ENCODE peak calls at places on chromosomes 11 and 22, in seven cellular contexts. One of them, this sample, is unnamed.
A peak's percentile ranks its signal among the peaks of the same experiment; 100 is the strongest.

GRCh38 chr11:2767751-2768150 is 68.0 kb upstream of the KCNQ1OT1 start:
- DNase-seq in K562: no peak
- DNase-seq in fibroblast of villous mesenchyme: no peak
- DNase-seq in left lung: no peak
- DNase-seq in lower leg skin: no peak
- DNase-seq in A549: no peak
- DNase-seq in DND-41: no peak
- DNase-seq in this sample: peak; percentile 47

GRCh38 chr11:85809881-85810280 is 1.1 kb downstream of the SYTL2 start:
- DNase-seq in K562: peak; percentile 24
- DNase-seq in fibroblast of villous mesenchyme: no peak
- DNase-seq in left lung: no peak
- DNase-seq in lower leg skin: no peak
- DNase-seq in A549: peak; percentile 32
- DNase-seq in DND-41: no peak
- DNase-seq in this sample: no peak

GRCh38 chr11:70002433-70002832 is 75.7 kb upstream of the ANO1 start:
- DNase-seq in K562: no peak
- DNase-seq in fibroblast of villous mesenchyme: no peak
- DNase-seq in left lung: no peak
- DNase-seq in lower leg skin: no peak
- DNase-seq in A549: no peak
- DNase-seq in DND-41: no peak
- DNase-seq in this sample: no peak

GRCh38 chr22:36253523-36254490 is 874 bp downstream of the APOL1 start:
- DNase-seq in K562: peak; percentile 20
- DNase-seq in fibroblast of villous mesenchyme: peak; percentile 46
- DNase-seq in left lung: no peak
- DNase-seq in lower leg skin: no peak
- DNase-seq in A549: no peak
- DNase-seq in DND-41: peak; percentile 36
- DNase-seq in this sample: no peak

GRCh38 chr22:39381930-39382329 is 17.6 kb upstream of the TAB1 start:
- DNase-seq in K562: no peak
- DNase-seq in fibroblast of villous mesenchyme: no peak
- DNase-seq in left lung: no peak
- DNase-seq in lower leg skin: no peak
- DNase-seq in A549: no peak
- DNase-seq in DND-41: no peak
- DNase-seq in this sample: no peak

GRCh38 chr22:48483764-48484528 is 1343.7 kb downstream of the BRD1 start:
- DNase-seq in K562: no peak
- DNase-seq in fibroblast of villous mesenchyme: no peak
- DNase-seq in left lung: no peak
- DNase-seq in lower leg skin: no peak
- DNase-seq in A549: peak; percentile 42
- DNase-seq in DND-41: no peak
- DNase-seq in this sample: peak; percentile 57

GRCh38 chr22:44080936-44081853 is 57.1 kb downstream of the PARVB start:
- DNase-seq in K562: peak; percentile 72
- DNase-seq in fibroblast of villous mesenchyme: peak; percentile 71
- DNase-seq in left lung: peak; percentile 75
- DNase-seq in lower leg skin: peak; percentile 62
- DNase-seq in A549: peak; percentile 54
- DNase-seq in DND-41: peak; percentile 76
- DNase-seq in this sample: peak; percentile 78

GRCh38 chr11:44630511-44631210 is 65.2 kb downstream of the CD82 start:
- DNase-seq in K562: no peak
- DNase-seq in fibroblast of villous mesenchyme: no peak
- DNase-seq in left lung: no peak
- DNase-seq in lower leg skin: no peak
- DNase-seq in A549: no peak
- DNase-seq in DND-41: peak; percentile 2
- DNase-seq in this sample: peak; percentile 58

GRCh38 chr11:69344570-69345145 is 50.7 kb downstream of the MYEOV start:
- DNase-seq in K562: no peak
- DNase-seq in fibroblast of villous mesenchyme: no peak
- DNase-seq in left lung: no peak
- DNase-seq in lower leg skin: peak; percentile 6
- DNase-seq in A549: no peak
- DNase-seq in DND-41: no peak
- DNase-seq in this sample: peak; percentile 16

GRCh38 chr11:127056338-127056971 is 55.9 kb upstream of the KIRREL3 start:
- DNase-seq in K562: peak; percentile 27
- DNase-seq in fibroblast of villous mesenchyme: no peak
- DNase-seq in left lung: no peak
- DNase-seq in lower leg skin: no peak
- DNase-seq in A549: peak; percentile 6
- DNase-seq in DND-41: peak; percentile 22
- DNase-seq in this sample: no peak

GRCh38 chr11:37973926-37974325 is 1375.9 kb upstream of the RAG2 start:
- DNase-seq in K562: no peak
- DNase-seq in fibroblast of villous mesenchyme: peak; percentile 2
- DNase-seq in left lung: no peak
- DNase-seq in lower leg skin: no peak
- DNase-seq in A549: no peak
- DNase-seq in DND-41: no peak
- DNase-seq in this sample: no peak

GRCh38 chr22:30869996-30870395 is 98.6 kb downstream of the MORC2 start:
- DNase-seq in K562: no peak
- DNase-seq in fibroblast of villous mesenchyme: no peak
- DNase-seq in left lung: no peak
- DNase-seq in lower leg skin: no peak
- DNase-seq in A549: no peak
- DNase-seq in DND-41: no peak
- DNase-seq in this sample: peak; percentile 58

GRCh38 chr22:30212996-30213441 is 33.5 kb downstream of the LIF start:
- DNase-seq in K562: no peak
- DNase-seq in fibroblast of villous mesenchyme: peak; percentile 95
- DNase-seq in left lung: no peak
- DNase-seq in lower leg skin: no peak
- DNase-seq in A549: no peak
- DNase-seq in DND-41: peak; percentile 64
- DNase-seq in this sample: no peak

GRCh38 chr11:93689166-93689734 is 27.8 kb downstream of the CEP295 start:
- DNase-seq in K562: no peak
- DNase-seq in fibroblast of villous mesenchyme: no peak
- DNase-seq in left lung: no peak
- DNase-seq in lower leg skin: no peak
- DNase-seq in A549: no peak
- DNase-seq in DND-41: no peak
- DNase-seq in this sample: no peak

GRCh38 chr22:35480627-35481565 is 59.7 kb upstream of the RASD2 start:
- DNase-seq in K562: no peak
- DNase-seq in fibroblast of villous mesenchyme: peak; percentile 30
- DNase-seq in left lung: no peak
- DNase-seq in lower leg skin: no peak
- DNase-seq in A549: peak; percentile 25
- DNase-seq in DND-41: no peak
- DNase-seq in this sample: no peak

GRCh38 chr22:29987143-29987542 is 93.1 kb upstream of the HORMAD2 start:
- DNase-seq in K562: no peak
- DNase-seq in fibroblast of villous mesenchyme: no peak
- DNase-seq in left lung: peak; percentile 40
- DNase-seq in lower leg skin: no peak
- DNase-seq in A549: no peak
- DNase-seq in DND-41: no peak
- DNase-seq in this sample: no peak

GRCh38 chr11:34165786-34166557 is 60.5 kb downstream of the NAT10 start:
- DNase-seq in K562: peak; percentile 42
- DNase-seq in fibroblast of villous mesenchyme: no peak
- DNase-seq in left lung: no peak
- DNase-seq in lower leg skin: no peak
- DNase-seq in A549: no peak
- DNase-seq in DND-41: no peak
- DNase-seq in this sample: no peak

GRCh38 chr11:87878373-87878779 is 296.9 kb downstream of the RAB38 start:
- DNase-seq in K562: no peak
- DNase-seq in fibroblast of villous mesenchyme: peak; percentile 57
- DNase-seq in left lung: no peak
- DNase-seq in lower leg skin: no peak
- DNase-seq in A549: peak; percentile 42
- DNase-seq in DND-41: peak; percentile 5
- DNase-seq in this sample: no peak

GRCh38 chr11:134013518-134013917 is 55.4 kb upstream of the JAM3 start:
- DNase-seq in K562: no peak
- DNase-seq in fibroblast of villous mesenchyme: no peak
- DNase-seq in left lung: no peak
- DNase-seq in lower leg skin: no peak
- DNase-seq in A549: no peak
- DNase-seq in DND-41: no peak
- DNase-seq in this sample: no peak
- TF ChIP-seq CTCF in K562: no peak
- TF ChIP-seq CTCF in fibroblast of villous mesenchyme: no peak
- TF ChIP-seq CTCF in left lung: no peak
- TF ChIP-seq CTCF in lower leg skin: no peak
- TF ChIP-seq CTCF in A549: no peak
- TF ChIP-seq CTCF in DND-41: no peak
- TF ChIP-seq CTCF in this sample: no peak

GRCh38 chr11:12885717-12886226 is 123.3 kb upstream of the RASSF10 start:
- DNase-seq in K562: no peak
- DNase-seq in fibroblast of villous mesenchyme: no peak
- DNase-seq in left lung: no peak
- DNase-seq in lower leg skin: no peak
- DNase-seq in A549: no peak
- DNase-seq in DND-41: no peak
- DNase-seq in this sample: no peak
- TF ChIP-seq CTCF in K562: no peak
- TF ChIP-seq CTCF in fibroblast of villous mesenchyme: no peak
- TF ChIP-seq CTCF in left lung: no peak
- TF ChIP-seq CTCF in lower leg skin: no peak
- TF ChIP-seq CTCF in A549: no peak
- TF ChIP-seq CTCF in DND-41: no peak
- TF ChIP-seq CTCF in this sample: no peak

GRCh38 chr11:117316197-117316961 is at the start of gene BACE1:
- DNase-seq in K562: no peak
- DNase-seq in fibroblast of villous mesenchyme: peak; percentile 85
- DNase-seq in left lung: peak; percentile 83
- DNase-seq in lower leg skin: peak; percentile 66
- DNase-seq in A549: peak; percentile 81
- DNase-seq in DND-41: peak; percentile 35
- DNase-seq in this sample: peak; percentile 82
- TF ChIP-seq CTCF in K562: no peak
- TF ChIP-seq CTCF in fibroblast of villous mesenchyme: peak; percentile 58
- TF ChIP-seq CTCF in left lung: no peak
- TF ChIP-seq CTCF in lower leg skin: no peak
- TF ChIP-seq CTCF in A549: peak; percentile 20
- TF ChIP-seq CTCF in DND-41: no peak
- TF ChIP-seq CTCF in this sample: peak; percentile 47

GRCh38 chr11:117796456-117797428 is at the start of gene DSCAML1:
- DNase-seq in K562: peak; percentile 19
- DNase-seq in fibroblast of villous mesenchyme: no peak
- DNase-seq in left lung: no peak
- DNase-seq in lower leg skin: no peak
- DNase-seq in A549: no peak
- DNase-seq in DND-41: no peak
- DNase-seq in this sample: no peak
- TF ChIP-seq CTCF in K562: no peak
- TF ChIP-seq CTCF in fibroblast of villous mesenchyme: no peak
- TF ChIP-seq CTCF in left lung: no peak
- TF ChIP-seq CTCF in lower leg skin: no peak
- TF ChIP-seq CTCF in A549: no peak
- TF ChIP-seq CTCF in DND-41: no peak
- TF ChIP-seq CTCF in this sample: no peak

GRCh38 chr11:28524098-28524497 is 415.9 kb downstream of the METTL15 start:
- DNase-seq in K562: no peak
- DNase-seq in fibroblast of villous mesenchyme: no peak
- DNase-seq in left lung: no peak
- DNase-seq in lower leg skin: no peak
- DNase-seq in A549: no peak
- DNase-seq in DND-41: no peak
- DNase-seq in this sample: no peak

GRCh38 chr11:28528217-28528616 is 420.0 kb downstream of the METTL15 start:
- DNase-seq in K562: no peak
- DNase-seq in fibroblast of villous mesenchyme: no peak
- DNase-seq in left lung: no peak
- DNase-seq in lower leg skin: no peak
- DNase-seq in A549: no peak
- DNase-seq in DND-41: no peak
- DNase-seq in this sample: no peak

GRCh38 chr11:28526406-28526751 is 418.2 kb downstream of the METTL15 start:
- DNase-seq in K562: no peak
- DNase-seq in fibroblast of villous mesenchyme: peak; percentile 23
- DNase-seq in left lung: no peak
- DNase-seq in lower leg skin: no peak
- DNase-seq in A549: peak; percentile 40
- DNase-seq in DND-41: no peak
- DNase-seq in this sample: no peak

GRCh38 chr11:28529046-28529445 is 420.9 kb downstream of the METTL15 start:
- DNase-seq in K562: no peak
- DNase-seq in fibroblast of villous mesenchyme: peak; percentile 81
- DNase-seq in left lung: no peak
- DNase-seq in lower leg skin: no peak
- DNase-seq in A549: no peak
- DNase-seq in DND-41: no peak
- DNase-seq in this sample: no peak

GRCh38 chr11:28525636-28526405 is 417.6 kb downstream of the METTL15 start:
- DNase-seq in K562: no peak
- DNase-seq in fibroblast of villous mesenchyme: no peak
- DNase-seq in left lung: no peak
- DNase-seq in lower leg skin: no peak
- DNase-seq in A549: no peak
- DNase-seq in DND-41: no peak
- DNase-seq in this sample: no peak
- TF ChIP-seq CTCF in K562: no peak
- TF ChIP-seq CTCF in fibroblast of villous mesenchyme: no peak
- TF ChIP-seq CTCF in left lung: no peak
- TF ChIP-seq CTCF in lower leg skin: no peak
- TF ChIP-seq CTCF in A549: no peak
- TF ChIP-seq CTCF in DND-41: no peak
- TF ChIP-seq CTCF in this sample: no peak